ENCODE peak calls at places on chromosomes 3 and 15, in seven cellular contexts. One of them, this sample, is unnamed.

GRCh38 chr3:36911990-36912804 is 32.7 kb downstream of the TRANK1 start:
- DNase-seq in upper lobe of left lung: peak
- DNase-seq in endothelial cell of umbilical vein: peak
- DNase-seq in esophagus muscularis mucosa: no peak
- DNase-seq in transverse colon: no peak
- DNase-seq in breast epithelium: no peak
- DNase-seq in stomach: no peak
- DNase-seq in this sample: no peak

GRCh38 chr15:39125904-39126303 is 455.0 kb upstream of the THBS1 start:
- DNase-seq in upper lobe of left lung: no peak
- DNase-seq in endothelial cell of umbilical vein: peak
- DNase-seq in esophagus muscularis mucosa: no peak
- DNase-seq in transverse colon: peak
- DNase-seq in breast epithelium: no peak
- DNase-seq in stomach: no peak
- DNase-seq in this sample: no peak

GRCh38 chr15:51227967-51228783 is 110.2 kb downstream of the CYP19A1 start:
- DNase-seq in upper lobe of left lung: peak
- DNase-seq in endothelial cell of umbilical vein: peak
- DNase-seq in esophagus muscularis mucosa: peak
- DNase-seq in transverse colon: no peak
- DNase-seq in breast epithelium: no peak
- DNase-seq in stomach: no peak
- DNase-seq in this sample: no peak

GRCh38 chr3:8888296-8888915 is 74.9 kb downstream of the RAD18 start:
- DNase-seq in upper lobe of left lung: no peak
- DNase-seq in endothelial cell of umbilical vein: no peak
- DNase-seq in esophagus muscularis mucosa: no peak
- DNase-seq in transverse colon: no peak
- DNase-seq in breast epithelium: no peak
- DNase-seq in stomach: no peak
- DNase-seq in this sample: no peak

GRCh38 chr3:190517696-190518095 is 3.8 kb downstream of the IL1RAP start:
- DNase-seq in upper lobe of left lung: no peak
- DNase-seq in endothelial cell of umbilical vein: no peak
- DNase-seq in esophagus muscularis mucosa: no peak
- DNase-seq in transverse colon: no peak
- DNase-seq in breast epithelium: no peak
- DNase-seq in stomach: no peak
- DNase-seq in this sample: no peak

GRCh38 chr15:80866936-80867335 is 87.8 kb downstream of the CEMIP start:
- DNase-seq in upper lobe of left lung: no peak
- DNase-seq in endothelial cell of umbilical vein: no peak
- DNase-seq in esophagus muscularis mucosa: no peak
- DNase-seq in transverse colon: no peak
- DNase-seq in breast epithelium: no peak
- DNase-seq in stomach: no peak
- DNase-seq in this sample: no peak

GRCh38 chr15:77064539-77065308 is 6.2 kb downstream of the TSPAN3 start:
- DNase-seq in upper lobe of left lung: peak
- DNase-seq in endothelial cell of umbilical vein: peak
- DNase-seq in esophagus muscularis mucosa: no peak
- DNase-seq in transverse colon: no peak
- DNase-seq in breast epithelium: no peak
- DNase-seq in stomach: no peak
- DNase-seq in this sample: no peak

GRCh38 chr15:90266485-90266884 is 1.0 kb downstream of the NGRN start:
- DNase-seq in upper lobe of left lung: peak
- DNase-seq in endothelial cell of umbilical vein: no peak
- DNase-seq in esophagus muscularis mucosa: no peak
- DNase-seq in transverse colon: peak
- DNase-seq in breast epithelium: no peak
- DNase-seq in stomach: peak
- DNase-seq in this sample: no peak

GRCh38 chr3:39409514-39410136 is 3.1 kb downstream of the RPSA start:
- DNase-seq in upper lobe of left lung: no peak
- DNase-seq in endothelial cell of umbilical vein: no peak
- DNase-seq in esophagus muscularis mucosa: no peak
- DNase-seq in transverse colon: no peak
- DNase-seq in breast epithelium: no peak
- DNase-seq in stomach: no peak
- DNase-seq in this sample: no peak

GRCh38 chr3:58565621-58566397 is 11.4 kb downstream of the FAM107A start:
- DNase-seq in upper lobe of left lung: no peak
- DNase-seq in endothelial cell of umbilical vein: no peak
- DNase-seq in esophagus muscularis mucosa: peak
- DNase-seq in transverse colon: no peak
- DNase-seq in breast epithelium: no peak
- DNase-seq in stomach: no peak
- DNase-seq in this sample: no peak

GRCh38 chr15:61030451-61030850 is 198.7 kb downstream of the RORA start:
- DNase-seq in upper lobe of left lung: no peak
- DNase-seq in endothelial cell of umbilical vein: no peak
- DNase-seq in esophagus muscularis mucosa: no peak
- DNase-seq in transverse colon: no peak
- DNase-seq in breast epithelium: no peak
- DNase-seq in stomach: no peak
- DNase-seq in this sample: no peak

GRCh38 chr15:58307313-58307961 is 124.4 kb upstream of the LIPC start:
- DNase-seq in upper lobe of left lung: no peak
- DNase-seq in endothelial cell of umbilical vein: no peak
- DNase-seq in esophagus muscularis mucosa: no peak
- DNase-seq in transverse colon: no peak
- DNase-seq in breast epithelium: no peak
- DNase-seq in stomach: no peak
- DNase-seq in this sample: no peak

GRCh38 chr3:89025185-89025584 is 82.2 kb upstream of the EPHA3 start:
- DNase-seq in upper lobe of left lung: no peak
- DNase-seq in endothelial cell of umbilical vein: no peak
- DNase-seq in esophagus muscularis mucosa: no peak
- DNase-seq in transverse colon: no peak
- DNase-seq in breast epithelium: no peak
- DNase-seq in stomach: no peak
- DNase-seq in this sample: no peak

GRCh38 chr3:87634426-87634825 is 358.0 kb upstream of the POU1F1 start:
- DNase-seq in upper lobe of left lung: no peak
- DNase-seq in endothelial cell of umbilical vein: no peak
- DNase-seq in esophagus muscularis mucosa: no peak
- DNase-seq in transverse colon: no peak
- DNase-seq in breast epithelium: no peak
- DNase-seq in stomach: no peak
- DNase-seq in this sample: no peak

GRCh38 chr3:171385086-171385485 is 75.1 kb downstream of the TNIK start:
- DNase-seq in upper lobe of left lung: no peak
- DNase-seq in endothelial cell of umbilical vein: no peak
- DNase-seq in esophagus muscularis mucosa: no peak
- DNase-seq in transverse colon: no peak
- DNase-seq in breast epithelium: no peak
- DNase-seq in stomach: no peak
- DNase-seq in this sample: no peak

GRCh38 chr3:43769471-43770425 is 79.0 kb downstream of the ABHD5 start:
- DNase-seq in upper lobe of left lung: peak
- DNase-seq in endothelial cell of umbilical vein: peak
- DNase-seq in esophagus muscularis mucosa: peak
- DNase-seq in transverse colon: peak
- DNase-seq in breast epithelium: peak
- DNase-seq in stomach: peak
- DNase-seq in this sample: peak

GRCh38 chr3:120646771-120647449 is 35.1 kb downstream of the HGD start:
- DNase-seq in upper lobe of left lung: no peak
- DNase-seq in endothelial cell of umbilical vein: no peak
- DNase-seq in esophagus muscularis mucosa: no peak
- DNase-seq in transverse colon: no peak
- DNase-seq in breast epithelium: no peak
- DNase-seq in stomach: no peak
- DNase-seq in this sample: no peak

GRCh38 chr3:23726811-23727548 is 78.8 kb upstream of the UBE2E1 start:
- DNase-seq in upper lobe of left lung: no peak
- DNase-seq in endothelial cell of umbilical vein: no peak
- DNase-seq in esophagus muscularis mucosa: no peak
- DNase-seq in transverse colon: no peak
- DNase-seq in breast epithelium: no peak
- DNase-seq in stomach: no peak
- DNase-seq in this sample: no peak

GRCh38 chr15:96285306-96285705 is 45.2 kb upstream of the NR2F2 start:
- DNase-seq in upper lobe of left lung: no peak
- DNase-seq in endothelial cell of umbilical vein: no peak
- DNase-seq in esophagus muscularis mucosa: peak
- DNase-seq in transverse colon: no peak
- DNase-seq in breast epithelium: no peak
- DNase-seq in stomach: no peak
- DNase-seq in this sample: no peak

GRCh38 chr3:106302451-106303221 is 433.8 kb upstream of the CBLB start:
- DNase-seq in upper lobe of left lung: no peak
- DNase-seq in endothelial cell of umbilical vein: no peak
- DNase-seq in esophagus muscularis mucosa: no peak
- DNase-seq in transverse colon: no peak
- DNase-seq in breast epithelium: no peak
- DNase-seq in stomach: no peak
- DNase-seq in this sample: no peak

GRCh38 chr15:57873564-57874209 is 167.2 kb downstream of the POLR2M start:
- DNase-seq in upper lobe of left lung: no peak
- DNase-seq in endothelial cell of umbilical vein: peak
- DNase-seq in esophagus muscularis mucosa: no peak
- DNase-seq in transverse colon: no peak
- DNase-seq in breast epithelium: no peak
- DNase-seq in stomach: no peak
- DNase-seq in this sample: no peak

GRCh38 chr15:37793851-37794250 is 140.6 kb upstream of the TMCO5A start:
- DNase-seq in upper lobe of left lung: no peak
- DNase-seq in endothelial cell of umbilical vein: peak
- DNase-seq in esophagus muscularis mucosa: no peak
- DNase-seq in transverse colon: no peak
- DNase-seq in breast epithelium: no peak
- DNase-seq in stomach: no peak
- DNase-seq in this sample: no peak

GRCh38 chr3:103963599-103963998 is 1403.1 kb upstream of the ALCAM start:
- DNase-seq in upper lobe of left lung: no peak
- DNase-seq in endothelial cell of umbilical vein: no peak
- DNase-seq in esophagus muscularis mucosa: no peak
- DNase-seq in transverse colon: no peak
- DNase-seq in breast epithelium: no peak
- DNase-seq in stomach: no peak
- DNase-seq in this sample: no peak

GRCh38 chr3:4493931-4494806 is 1.0 kb downstream of the ITPR1 start:
- DNase-seq in upper lobe of left lung: peak
- DNase-seq in endothelial cell of umbilical vein: peak
- DNase-seq in esophagus muscularis mucosa: peak
- DNase-seq in transverse colon: peak
- DNase-seq in breast epithelium: no peak
- DNase-seq in stomach: no peak
- DNase-seq in this sample: no peak

GRCh38 chr15:74278269-74278668 is 42.1 kb downstream of the CCDC33 start:
- DNase-seq in upper lobe of left lung: no peak
- DNase-seq in endothelial cell of umbilical vein: no peak
- DNase-seq in esophagus muscularis mucosa: no peak
- DNase-seq in transverse colon: no peak
- DNase-seq in breast epithelium: no peak
- DNase-seq in stomach: no peak
- DNase-seq in this sample: no peak

GRCh38 chr3:161273589-161274218 is 52.6 kb downstream of the NMD3 start:
- DNase-seq in upper lobe of left lung: no peak
- DNase-seq in endothelial cell of umbilical vein: peak
- DNase-seq in esophagus muscularis mucosa: no peak
- DNase-seq in transverse colon: no peak
- DNase-seq in breast epithelium: no peak
- DNase-seq in stomach: no peak
- DNase-seq in this sample: peak

GRCh38 chr3:142947352-142947751 is 16.1 kb downstream of the PAQR9 start:
- DNase-seq in upper lobe of left lung: no peak
- DNase-seq in endothelial cell of umbilical vein: no peak
- DNase-seq in esophagus muscularis mucosa: no peak
- DNase-seq in transverse colon: no peak
- DNase-seq in breast epithelium: no peak
- DNase-seq in stomach: no peak
- DNase-seq in this sample: no peak

GRCh38 chr3:162143181-162143580 is 646.6 kb downstream of the OTOL1 start:
- DNase-seq in upper lobe of left lung: no peak
- DNase-seq in endothelial cell of umbilical vein: no peak
- DNase-seq in esophagus muscularis mucosa: no peak
- DNase-seq in transverse colon: no peak
- DNase-seq in breast epithelium: no peak
- DNase-seq in stomach: no peak
- DNase-seq in this sample: no peak

GRCh38 chr3:182364723-182365650 is 428.3 kb upstream of the ATP11B start:
- DNase-seq in upper lobe of left lung: no peak
- DNase-seq in endothelial cell of umbilical vein: peak
- DNase-seq in esophagus muscularis mucosa: no peak
- DNase-seq in transverse colon: peak
- DNase-seq in breast epithelium: no peak
- DNase-seq in stomach: peak
- DNase-seq in this sample: peak
- TF ChIP-seq POLR2AphosphoS5 in upper lobe of left lung: no peak
- TF ChIP-seq POLR2AphosphoS5 in endothelial cell of umbilical vein: peak
- TF ChIP-seq POLR2AphosphoS5 in esophagus muscularis mucosa: no peak
- TF ChIP-seq POLR2AphosphoS5 in transverse colon: no peak
- TF ChIP-seq POLR2AphosphoS5 in breast epithelium: no peak
- TF ChIP-seq POLR2AphosphoS5 in stomach: no peak
- TF ChIP-seq POLR2AphosphoS5 in this sample: no peak

GRCh38 chr3:185655426-185656320 is 69.6 kb downstream of the SENP2 start:
- DNase-seq in upper lobe of left lung: no peak
- DNase-seq in endothelial cell of umbilical vein: no peak
- DNase-seq in esophagus muscularis mucosa: peak
- DNase-seq in transverse colon: no peak
- DNase-seq in breast epithelium: no peak
- DNase-seq in stomach: no peak
- DNase-seq in this sample: no peak
- H3K4me3 ChIP-seq in upper lobe of left lung: no peak
- H3K4me3 ChIP-seq in endothelial cell of umbilical vein: no peak
- H3K4me3 ChIP-seq in esophagus muscularis mucosa: no peak
- H3K4me3 ChIP-seq in transverse colon: no peak
- H3K4me3 ChIP-seq in breast epithelium: no peak
- H3K4me3 ChIP-seq in stomach: no peak
- H3K4me3 ChIP-seq in this sample: no peak

GRCh38 chr15:65106011-65106590 is 8.9 kb downstream of the UBAP1L start:
- DNase-seq in upper lobe of left lung: no peak
- DNase-seq in endothelial cell of umbilical vein: peak
- DNase-seq in esophagus muscularis mucosa: no peak
- DNase-seq in transverse colon: no peak
- DNase-seq in breast epithelium: no peak
- DNase-seq in stomach: no peak
- DNase-seq in this sample: no peak
- TF ChIP-seq POLR2AphosphoS5 in upper lobe of left lung: no peak
- TF ChIP-seq POLR2AphosphoS5 in endothelial cell of umbilical vein: no peak
- TF ChIP-seq POLR2AphosphoS5 in esophagus muscularis mucosa: no peak
- TF ChIP-seq POLR2AphosphoS5 in transverse colon: no peak
- TF ChIP-seq POLR2AphosphoS5 in breast epithelium: no peak
- TF ChIP-seq POLR2AphosphoS5 in stomach: no peak
- TF ChIP-seq POLR2AphosphoS5 in this sample: no peak

DNA sequence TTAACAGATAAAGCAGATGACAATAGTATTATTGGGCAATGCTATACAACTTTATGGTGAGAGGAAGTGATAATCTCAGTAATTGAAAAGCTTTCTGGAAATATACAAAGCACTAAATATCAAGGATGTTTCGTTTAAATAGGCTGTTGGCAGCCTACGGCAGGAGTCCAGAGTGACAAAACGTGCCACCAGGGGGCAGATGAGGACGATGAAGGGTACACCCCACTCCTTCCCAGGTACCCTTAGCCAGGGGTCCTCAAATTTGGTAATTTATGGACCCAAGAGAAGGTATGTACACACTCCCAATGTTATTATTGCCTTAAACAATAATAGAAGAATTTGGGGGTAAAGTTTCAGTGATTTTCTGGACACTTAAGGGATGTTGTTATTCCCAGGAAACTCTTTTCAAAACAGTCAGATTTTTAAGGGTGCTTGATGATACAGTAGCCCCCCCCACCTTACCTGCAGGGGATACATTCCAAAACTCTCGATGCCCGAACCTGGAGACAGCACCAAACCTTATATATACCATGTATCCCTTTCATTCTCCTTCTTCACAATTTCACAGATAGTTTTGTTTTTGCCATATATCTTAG is 1.4 kb upstream of the MAGEL2 start:
- DNase-seq in upper lobe of left lung: no peak
- DNase-seq in endothelial cell of umbilical vein: no peak
- DNase-seq in esophagus muscularis mucosa: no peak
- DNase-seq in transverse colon: peak
- DNase-seq in breast epithelium: no peak
- DNase-seq in stomach: peak
- DNase-seq in this sample: peak
- H3K4me3 ChIP-seq in upper lobe of left lung: no peak
- H3K4me3 ChIP-seq in endothelial cell of umbilical vein: no peak
- H3K4me3 ChIP-seq in esophagus muscularis mucosa: no peak
- H3K4me3 ChIP-seq in transverse colon: no peak
- H3K4me3 ChIP-seq in breast epithelium: no peak
- H3K4me3 ChIP-seq in stomach: no peak
- H3K4me3 ChIP-seq in this sample: no peak